ENCODE peak calls at places on chromosomes 7 and 10, in six cellular contexts. V is Panc1; P is spleen; Q is nucleus accumbens; J is stimulated activated CD8-positive, alpha-beta memory T cell treated with anti-CD3 and anti-CD28 coated beads, Interleukin-7, amount 100 ng/mL, for 4 hours; K is fibroblast of pulmonary artery. F is an unnamed sample.
A peak's percentile ranks its signal among the peaks of the same experiment; 100 is the strongest.

GRCh38 chr7:29035044-29035740 is 77.1 kb upstream of the TRIL start:
- DNase-seq in Q (no peak), V (peak; percentile 72), J (no peak), K (peak; percentile 79), P (no peak), F (peak; percentile 77)

GRCh38 chr7:73595358-73595757 is 17.0 kb upstream of the TBL2 start:
- DNase-seq in P (no peak), K (no peak), Q (no peak), V (no peak), J (no peak), F (no peak)

GRCh38 chr7:6553460-6554044 is 2.3 kb upstream of the GRID2IP start:
- DNase-seq in P (no peak), Q (no peak), K (no peak), J (no peak), V (no peak), F (no peak)

GRCh38 chr7:106599343-106599698 is 61.6 kb downstream of the CCDC71L start:
- DNase-seq in V (no peak), K (no peak), J (no peak), Q (no peak), P (no peak), F (no peak)

GRCh38 chr10:46223626-46224413 is 63.0 kb upstream of the ANTXRL start:
- DNase-seq in J (no peak), V (no peak), P (peak; percentile 44), Q (no peak), K (no peak), F (no peak)

GRCh38 chr10:74962517-74962916 is 136.1 kb downstream of the KAT6B start:
- DNase-seq in Q (no peak), J (no peak), V (no peak), P (no peak), K (no peak), F (no peak)

GRCh38 chr10:100750291-100751210 is 5.2 kb downstream of the PAX2 start:
- DNase-seq in P (no peak), V (no peak), J (no peak), Q (no peak), K (no peak), F (no peak)

GRCh38 chr10:29976134-29976533 is 83.3 kb downstream of the JCAD start:
- DNase-seq in V (no peak), K (no peak), J (no peak), Q (peak; percentile 8), P (no peak), F (no peak)

GRCh38 chr7:132450188-132450587 is 126.1 kb downstream of the PLXNA4 start:
- DNase-seq in K (no peak), J (no peak), Q (no peak), V (no peak), P (no peak), F (no peak)

GRCh38 chr7:94996331-94996730 is 88.9 kb downstream of the PPP1R9A start:
- DNase-seq in V (no peak), K (no peak), Q (no peak), P (no peak), J (no peak), F (no peak)

GRCh38 chr10:130422366-130423324 is 286.5 kb downstream of the GLRX3 start:
- DNase-seq in J (no peak), P (no peak), V (no peak), Q (no peak), K (no peak), F (no peak)

GRCh38 chr7:130668258-130669050 is at the start of gene COPG2:
- DNase-seq in J (peak; percentile 32), K (peak; percentile 84), P (peak; percentile 96), V (peak; percentile 35), Q (peak; percentile 74), F (peak; percentile 70)

GRCh38 chr7:45880433-45880860 is 7.6 kb upstream of the CCDC201 start:
- DNase-seq in Q (no peak), V (no peak), J (no peak), P (no peak), K (no peak), F (no peak)

GRCh38 chr7:47726047-47726726 is 144.3 kb upstream of the TNS3 start:
- DNase-seq in Q (no peak), P (no peak), J (no peak), K (no peak), V (no peak), F (no peak)

GRCh38 chr7:21106296-21106732 is 319.6 kb upstream of the SP8 start:
- DNase-seq in K (no peak), Q (no peak), J (no peak), P (no peak), V (no peak), F (no peak)

GRCh38 chr7:147556317-147556716 is 1034.2 kb upstream of the C7orf33 start:
- DNase-seq in V (no peak), P (no peak), J (no peak), Q (no peak), K (no peak), F (no peak)

GRCh38 chr10:74227697-74228424 is 76.8 kb downstream of the ADK start:
- DNase-seq in J (no peak), Q (no peak), V (no peak), K (peak; percentile 91), P (no peak), F (peak; percentile 88)

GRCh38 chr10:86329093-86329710 is 37.4 kb downstream of the GRID1 start:
- DNase-seq in Q (no peak), P (peak; percentile 51), V (no peak), J (no peak), K (no peak), F (no peak)

F was measured in amniotic epithelial cell.